ENCODE peak calls at places on chromosomes 6 and 20, in ten cellular contexts. X, E, W, Z, P, I, T, A, S and G are unnamed samples.

GRCh38 chr6:9408718-9409117 is 973.4 kb upstream of the SLC35B3 start:
- DNase-seq in X (peak), W (no peak), E (no peak), A (peak), P (no peak), S (no peak), Z (no peak), T (peak), I (no peak), G (no peak)

GRCh38 chr6:27591660-27592059 is 118.8 kb upstream of the ZNF184 start:
- DNase-seq in W (no peak), A (peak), Z (no peak), E (no peak), X (peak), P (no peak), I (no peak), T (peak), S (no peak), G (no peak)

GRCh38 chr6:93621400-93621799 is 202.0 kb upstream of the EPHA7 start:
- DNase-seq in S (no peak), T (no peak), I (no peak), A (no peak), Z (no peak), P (no peak), X (no peak), E (no peak), W (no peak), G (no peak)

GRCh38 chr6:170031096-170031471 is 259.8 kb downstream of the DLL1 start:
- DNase-seq in T (no peak), A (no peak), W (no peak), Z (no peak), I (peak), E (no peak), P (no peak), S (peak), X (peak), G (no peak)

GRCh38 chr20:48945840-48946514 is 24.5 kb downstream of the ARFGEF2 start:
- DNase-seq in T (peak), P (no peak), E (no peak), W (no peak), S (no peak), A (peak), Z (peak), X (no peak), I (peak), G (no peak)

GRCh38 chr20:24097051-24097450 is 108.5 kb upstream of the GGTLC1 start:
- DNase-seq in T (no peak), W (no peak), E (no peak), A (no peak), S (no peak), X (no peak), Z (no peak), P (no peak), I (no peak), G (no peak)

GRCh38 chr6:100283288-100283687 is 181.4 kb downstream of the SIM1 start:
- DNase-seq in I (no peak), E (no peak), S (no peak), X (peak), W (no peak), P (no peak), A (peak), T (peak), Z (no peak), G (no peak)

GRCh38 chr6:149060985-149061760 is 256.3 kb upstream of the TAB2 start:
- DNase-seq in E (peak), A (peak), Z (no peak), X (peak), P (no peak), W (no peak), T (peak), S (no peak), I (no peak), G (no peak)

GRCh38 chr6:10425973-10426780 is 11.3 kb upstream of the TFAP2A start:
- DNase-seq in P (no peak), T (no peak), Z (no peak), S (no peak), A (peak), X (no peak), W (no peak), E (no peak), I (no peak), G (no peak)

GRCh38 chr6:56046576-56046975 is 171.2 kb upstream of the BMP5 start:
- DNase-seq in W (no peak), S (no peak), T (peak), E (peak), I (no peak), A (peak), P (peak), Z (peak), X (peak), G (no peak)

GRCh38 chr20:12354725-12355124 is 437.0 kb downstream of the BTBD3 start:
- DNase-seq in T (no peak), E (no peak), Z (no peak), S (no peak), P (no peak), W (no peak), I (no peak), X (no peak), A (no peak), G (no peak)

GRCh38 chr20:22333885-22334545 is 250.4 kb downstream of the FOXA2 start:
- DNase-seq in T (peak), P (no peak), E (peak), A (peak), I (peak), S (peak), W (no peak), Z (peak), X (peak), G (peak)

GRCh38 chr6:75735491-75736186 is 13.4 kb upstream of the MYO6 start:
- DNase-seq in I (no peak), S (no peak), X (peak), Z (no peak), T (peak), E (no peak), W (no peak), P (no peak), A (peak), G (no peak)

GRCh38 chr6:44662461-44663121 is 275.1 kb downstream of the CDC5L start:
- DNase-seq in X (no peak), P (peak), I (no peak), T (no peak), A (no peak), E (no peak), S (no peak), W (no peak), Z (no peak), G (no peak)

GRCh38 chr6:56628105-56628504 is 14.6 kb downstream of the DST start:
- DNase-seq in X (peak), T (no peak), P (no peak), I (no peak), E (no peak), W (no peak), S (no peak), Z (no peak), A (no peak), G (no peak)

GRCh38 chr20:62651285-62652021 is 9.2 kb downstream of the SLCO4A1 start:
- DNase-seq in Z (peak), S (peak), P (peak), W (no peak), I (peak), E (no peak), T (no peak), X (peak), A (peak), G (no peak)

GRCh38 chr6:166032366-166033171 is 135.1 kb downstream of the TBXT start:
- DNase-seq in P (no peak), I (no peak), Z (peak), X (peak), S (no peak), W (no peak), E (peak), T (peak), A (peak), G (no peak)

GRCh38 chr20:51327251-51327841 is 215.2 kb downstream of the NFATC2 start:
- DNase-seq in A (peak), P (peak), Z (no peak), X (peak), E (no peak), T (peak), I (no peak), W (no peak), S (no peak), G (no peak)

GRCh38 chr20:23114018-23114417 is 27.9 kb upstream of the CD93 start:
- DNase-seq in W (no peak), T (no peak), A (no peak), S (no peak), I (no peak), X (no peak), Z (peak), P (no peak), E (peak), G (no peak)

GRCh38 chr6:112044856-112045255 is 9.0 kb upstream of the CCN6 start:
- DNase-seq in E (no peak), X (no peak), A (peak), W (no peak), Z (peak), S (no peak), P (no peak), I (no peak), T (peak), G (no peak)

GRCh38 chr6:23621026-23621425 is 505.0 kb upstream of the NRSN1 start:
- DNase-seq in W (no peak), A (no peak), Z (no peak), E (no peak), P (no peak), S (no peak), T (peak), I (no peak), X (peak), G (no peak)

GRCh38 chr6:143160008-143160407 is 99.3 kb downstream of the AIG1 start:
- DNase-seq in X (no peak), I (no peak), W (no peak), T (no peak), A (no peak), S (no peak), P (no peak), Z (no peak), E (no peak), G (no peak)

GRCh38 chr6:90397047-90397446 is 100.4 kb upstream of the BACH2 start:
- DNase-seq in X (no peak), A (no peak), S (no peak), I (no peak), P (no peak), E (no peak), T (no peak), W (no peak), Z (no peak), G (no peak)

GRCh38 chr20:61760321-61761112 is 305.2 kb downstream of the TAF4 start:
- DNase-seq in E (no peak), A (no peak), P (peak), X (no peak), Z (no peak), S (no peak), T (no peak), W (no peak), I (no peak), G (no peak)

GRCh38 chr6:158780963-158781691 is 38.0 kb downstream of the EZR start:
- DNase-seq in Z (no peak), T (no peak), I (peak), A (no peak), S (no peak), P (no peak), X (no peak), W (no peak), E (no peak), G (no peak)

GRCh38 chr6:106377061-106377540 is 16.6 kb downstream of the CRYBG1 start:
- DNase-seq in Z (no peak), E (no peak), A (peak), X (peak), I (no peak), S (no peak), W (no peak), P (no peak), T (peak), G (no peak)

GRCh38 chr6:72977114-72977513 is 248.2 kb downstream of the KHDC1L start:
- DNase-seq in Z (no peak), X (no peak), A (peak), S (no peak), I (no peak), T (no peak), P (no peak), W (no peak), E (no peak), G (no peak)

GRCh38 chr6:10883312-10884244 is 1.7 kb upstream of the GCM2 start:
- DNase-seq in Z (no peak), W (no peak), P (no peak), A (no peak), X (no peak), I (no peak), T (no peak), S (no peak), E (no peak), G (no peak)

GRCh38 chr20:38842558-38842981 is 37.1 kb downstream of the PPP1R16B start:
- DNase-seq in Z (no peak), P (no peak), T (no peak), W (no peak), X (no peak), E (no peak), S (no peak), A (no peak), I (no peak), G (no peak)

GRCh38 chr6:146364816-146365594 is 178.6 kb upstream of the RAB32 start:
- DNase-seq in X (no peak), W (no peak), E (no peak), Z (no peak), S (no peak), A (peak), P (no peak), I (no peak), T (no peak), G (no peak)

GRCh38 chr20:24379116-24379927 is 90.1 kb upstream of the SYNDIG1 start:
- DNase-seq in T (peak), W (no peak), A (peak), Z (no peak), E (peak), P (peak), I (no peak), S (no peak), X (peak), G (no peak)

GRCh38 chr6:122788663-122789062 is 395 bp upstream of the SMPDL3A start:
- DNase-seq in T (no peak), W (no peak), P (no peak), A (no peak), Z (no peak), X (no peak), I (no peak), E (no peak), S (no peak), G (no peak)

GRCh38 chr20:63572788-63573738 is 976 bp downstream of the HELZ2 start:
- DNase-seq in E (no peak), A (peak), P (no peak), S (no peak), T (no peak), W (no peak), Z (no peak), X (no peak), I (no peak), G (no peak)

GRCh38 chr6:84137989-84138575 is 89.4 kb downstream of the CEP162 start:
- DNase-seq in W (no peak), T (no peak), Z (no peak), I (no peak), A (peak), X (no peak), E (no peak), S (no peak), P (no peak), G (no peak)

GRCh38 chr20:6169251-6169650 is 46.4 kb upstream of the FERMT1 start:
- DNase-seq in X (no peak), T (peak), E (no peak), P (no peak), S (no peak), Z (peak), I (no peak), W (no peak), A (peak), G (no peak)

GRCh38 chr6:28861339-28861738 is 62.4 kb downstream of the TRIM27 start:
- DNase-seq in E (no peak), P (no peak), S (no peak), X (no peak), W (no peak), Z (no peak), T (no peak), I (no peak), A (no peak), G (no peak)

GRCh38 chr6:131803007-131803769 is 4.6 kb upstream of the ENPP1 start:
- DNase-seq in E (no peak), X (no peak), T (no peak), W (no peak), I (no peak), P (no peak), A (no peak), S (no peak), Z (no peak), G (no peak)

GRCh38 chr6:155224031-155224451 is 39.8 kb upstream of the CLDN20 start:
- DNase-seq in T (peak), A (peak), W (peak), E (no peak), S (no peak), P (no peak), X (peak), Z (peak), I (no peak), G (no peak)

GRCh38 chr6:2760882-2761842 is 4.0 kb upstream of the WRNIP1 start:
- DNase-seq in X (no peak), I (no peak), S (no peak), P (no peak), E (no peak), A (no peak), W (no peak), T (no peak), Z (no peak), G (no peak)
- TF ChIP-seq CTCF in X (peak), I (no peak), S (peak), P (peak), E (peak), A (peak), W (peak), T (peak), Z (peak), G (peak)

DNA sequence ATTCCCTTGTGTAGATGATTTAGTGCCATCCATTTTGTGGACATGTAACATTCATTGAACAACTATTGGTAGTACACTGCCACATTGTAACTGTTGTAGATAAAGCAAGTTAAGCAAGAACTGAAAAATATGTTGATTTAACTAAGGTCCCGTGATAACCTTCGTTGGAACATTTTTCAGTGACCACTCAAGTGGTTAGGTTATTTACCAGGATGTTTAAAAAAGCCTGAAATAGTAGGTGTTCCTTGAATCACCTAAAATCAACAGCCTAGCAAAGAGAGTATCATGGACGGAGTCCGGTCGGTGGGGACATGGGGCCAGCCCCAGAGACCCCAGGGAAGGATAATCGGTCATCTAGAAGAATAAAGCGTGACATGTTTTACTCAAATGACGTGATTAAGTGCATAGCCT is 2.6 kb downstream of the AMD1 start:
- DNase-seq in Z (no peak), W (no peak), T (no peak), E (no peak), P (no peak), I (no peak), X (no peak), S (no peak), A (no peak), G (no peak)
- TF ChIP-seq CTCF in Z (no peak), W (no peak), T (no peak), E (no peak), P (no peak), I (no peak), X (no peak), S (no peak), A (no peak), G (no peak)

DNA sequence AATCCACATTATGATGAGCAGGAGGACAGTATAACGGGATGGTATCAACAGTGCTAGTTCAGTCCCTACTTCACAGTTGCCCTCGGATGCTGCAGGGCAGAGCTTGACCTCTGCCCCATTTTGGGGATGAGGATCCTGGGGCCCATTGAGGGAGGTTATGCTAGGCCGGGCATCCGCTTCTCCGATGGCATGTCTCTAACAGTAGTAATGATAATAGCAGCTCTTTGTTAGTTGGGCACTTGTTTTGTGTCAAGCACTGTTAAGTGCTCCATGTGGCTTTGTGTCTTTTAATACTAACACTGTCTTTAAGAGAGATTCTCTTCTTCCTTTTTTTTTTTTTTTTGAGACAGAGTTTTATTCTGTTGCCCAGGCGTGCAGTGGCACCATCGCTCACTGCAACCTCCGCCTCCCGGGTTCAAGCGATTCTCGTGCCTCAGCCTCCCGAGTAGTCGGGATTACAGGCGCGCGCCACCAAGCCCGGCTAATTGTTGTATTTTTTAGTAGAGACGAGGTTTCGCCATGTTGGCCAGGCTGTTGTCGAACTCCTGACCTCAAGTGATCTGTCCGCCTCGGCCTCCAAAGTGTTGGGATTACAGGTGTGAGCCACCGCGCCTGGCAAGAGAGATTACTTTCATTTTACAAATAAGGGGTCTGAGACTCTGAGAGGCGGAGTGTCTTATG is 1.1 kb downstream of the MAPRE1 start:
- DNase-seq in A (peak), E (no peak), Z (no peak), W (no peak), X (peak), T (peak), P (no peak), I (no peak), S (no peak), G (no peak)
- TF ChIP-seq CTCF in A (no peak), E (no peak), Z (no peak), W (no peak), X (no peak), T (no peak), P (no peak), I (no peak), S (no peak), G (no peak)

DNA sequence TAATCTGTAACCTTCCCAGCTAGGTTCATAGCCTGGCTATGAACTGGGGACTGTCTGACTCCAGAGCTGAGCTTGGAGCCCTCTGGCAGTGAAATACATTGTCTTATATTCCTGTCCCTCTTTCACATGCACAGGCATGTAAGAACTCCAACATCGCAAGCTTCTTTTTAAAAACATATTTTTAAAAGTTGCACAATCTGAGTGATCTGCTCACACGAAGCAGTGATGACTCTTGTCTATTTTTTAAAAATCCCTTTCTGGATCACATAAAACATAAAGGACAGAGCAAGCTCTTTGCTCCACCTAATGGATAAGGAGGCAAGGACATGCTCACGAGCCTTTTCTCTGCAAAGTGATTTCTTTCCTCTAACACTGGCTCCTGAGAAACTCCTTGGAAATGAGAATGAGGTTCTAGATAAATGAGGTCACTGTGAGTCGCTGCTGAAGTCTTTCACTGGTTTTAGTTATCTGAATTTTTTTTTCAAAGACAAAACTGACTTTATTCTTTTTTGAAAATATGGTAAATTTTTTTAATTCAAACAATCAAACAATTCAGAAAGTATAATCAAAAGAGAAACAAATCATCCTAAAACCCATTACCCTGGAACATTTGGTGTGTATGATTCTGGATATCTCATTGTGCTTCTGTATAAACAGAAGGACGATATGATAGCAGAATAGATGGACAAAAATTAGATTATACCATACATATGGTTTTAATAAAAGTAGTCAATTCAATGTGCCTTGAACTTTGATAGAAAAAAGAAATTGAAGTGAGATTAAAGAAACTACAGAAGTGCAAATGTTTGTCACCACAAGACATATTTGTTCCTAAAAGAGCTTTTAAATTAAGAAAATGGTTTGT is 30.8 kb downstream of the IL20RA start:
- DNase-seq in X (peak), W (no peak), P (no peak), A (peak), S (no peak), I (no peak), E (no peak), T (peak), Z (peak), G (no peak)
- TF ChIP-seq CTCF in X (peak), W (peak), P (no peak), A (peak), S (peak), I (peak), E (peak), T (peak), Z (peak), G (peak)

GRCh38 chr20:50115041-50115512 is 2.1 kb upstream of the UBE2V1 start:
- DNase-seq in X (no peak), Z (no peak), W (no peak), S (no peak), I (no peak), E (no peak), T (no peak), A (no peak), P (no peak), G (no peak)

GRCh38 chr20:50120935-50121693 is 8.2 kb upstream of the UBE2V1 start:
- DNase-seq in E (peak), A (peak), I (peak), T (peak), Z (peak), W (no peak), X (peak), S (no peak), P (peak), G (no peak)

GRCh38 chr20:50116368-50116999 is 3.5 kb upstream of the UBE2V1 start:
- DNase-seq in X (no peak), S (no peak), P (no peak), W (no peak), E (no peak), T (no peak), A (no peak), Z (no peak), I (no peak), G (no peak)

GRCh38 chr20:50115591-50116367 is 2.8 kb upstream of the UBE2V1 start:
- DNase-seq in X (peak), W (peak), E (peak), I (peak), S (peak), T (peak), P (peak), Z (peak), A (peak), G (peak)

GRCh38 chr20:50118203-50118602 is 5.3 kb upstream of the UBE2V1 start:
- DNase-seq in X (no peak), I (no peak), S (no peak), P (no peak), W (no peak), T (no peak), A (no peak), Z (no peak), E (no peak), G (no peak)
- TF ChIP-seq CTCF in X (no peak), I (no peak), S (no peak), P (no peak), W (no peak), T (no peak), A (no peak), Z (no peak), E (no peak), G (no peak)